ENCODE peak calls at places on chromosomes 13 and 19, in four cellular contexts. One of them, this sample, is unnamed. For H3K4me1, the result is how much of the 10 kb centered on the place peaks cover.

GRCh38 chr13:53201454-53202225 is 173.0 kb downstream of the OLFM4 start:
- DNase-seq in body of pancreas: peak
- DNase-seq in neural progenitor cell: peak
- DNase-seq in lung: no peak
- DNase-seq in this sample: peak

GRCh38 chr19:38478273-38478971 is 44.9 kb downstream of the RYR1 start:
- DNase-seq in lung: no peak
- DNase-seq in body of pancreas: no peak
- DNase-seq in neural progenitor cell: peak
- DNase-seq in this sample: no peak

GRCh38 chr13:27354379-27354778 is 70.0 kb upstream of the GTF3A start:
- DNase-seq in neural progenitor cell: no peak
- DNase-seq in lung: no peak
- DNase-seq in body of pancreas: no peak
- DNase-seq in this sample: no peak

GRCh38 chr13:49812806-49813205 is 20.3 kb upstream of the KPNA3 start:
- DNase-seq in body of pancreas: no peak
- DNase-seq in neural progenitor cell: no peak
- DNase-seq in lung: no peak
- DNase-seq in this sample: no peak

GRCh38 chr19:44603201-44603945 is 10.0 kb upstream of the IGSF23 start:
- DNase-seq in body of pancreas: no peak
- DNase-seq in neural progenitor cell: no peak
- DNase-seq in lung: peak
- DNase-seq in this sample: no peak

GRCh38 chr13:110506859-110507566 is 54.5 kb downstream of the RAB20 start:
- DNase-seq in lung: peak
- DNase-seq in body of pancreas: peak
- DNase-seq in neural progenitor cell: no peak
- DNase-seq in this sample: peak

GRCh38 chr13:67281476-67281875 is 51.3 kb upstream of the PCDH9 start:
- DNase-seq in body of pancreas: no peak
- DNase-seq in lung: no peak
- DNase-seq in neural progenitor cell: no peak
- DNase-seq in this sample: no peak

GRCh38 chr19:45250832-45251451 is at the start of gene MARK4:
- DNase-seq in neural progenitor cell: peak
- DNase-seq in body of pancreas: peak
- DNase-seq in lung: peak
- DNase-seq in this sample: peak

GRCh38 chr13:35771898-35772297 is 295.4 kb upstream of the MAB21L1 start:
- DNase-seq in lung: no peak
- DNase-seq in body of pancreas: no peak
- DNase-seq in neural progenitor cell: peak
- DNase-seq in this sample: no peak

GRCh38 chr19:4052993-4053422 is 13.7 kb downstream of the ZBTB7A start:
- DNase-seq in neural progenitor cell: no peak
- DNase-seq in lung: no peak
- DNase-seq in body of pancreas: no peak
- DNase-seq in this sample: no peak

GRCh38 chr13:108268713-108269112 is 805 bp upstream of the TNFSF13B start:
- DNase-seq in body of pancreas: no peak
- DNase-seq in lung: no peak
- DNase-seq in neural progenitor cell: no peak
- DNase-seq in this sample: no peak

GRCh38 chr13:69274231-69274630 is 833.4 kb upstream of the ATXN8OS start:
- DNase-seq in body of pancreas: no peak
- DNase-seq in neural progenitor cell: no peak
- DNase-seq in lung: no peak
- DNase-seq in this sample: no peak

GRCh38 chr19:42088471-42089190 is 12.7 kb downstream of the ZNF574 start:
- DNase-seq in body of pancreas: no peak
- DNase-seq in neural progenitor cell: no peak
- DNase-seq in lung: no peak
- DNase-seq in this sample: no peak

GRCh38 chr19:13764821-13765394 is 586 bp downstream of the MRI1 start:
- DNase-seq in body of pancreas: peak
- DNase-seq in neural progenitor cell: peak
- DNase-seq in lung: no peak
- DNase-seq in this sample: peak

GRCh38 chr19:2219726-2220125 is 16.4 kb downstream of the PLEKHJ1 start:
- DNase-seq in neural progenitor cell: no peak
- DNase-seq in body of pancreas: no peak
- DNase-seq in lung: no peak
- DNase-seq in this sample: no peak

GRCh38 chr19:36060430-36060829 is 5.7 kb downstream of the WDR62 start:
- DNase-seq in lung: no peak
- DNase-seq in neural progenitor cell: peak
- DNase-seq in body of pancreas: no peak
- DNase-seq in this sample: peak

GRCh38 chr19:8612807-8613171 is 2.3 kb upstream of the ADAMTS10 start:
- DNase-seq in lung: no peak
- DNase-seq in body of pancreas: no peak
- DNase-seq in neural progenitor cell: no peak
- DNase-seq in this sample: no peak

GRCh38 chr19:35315883-35316282 is 13.1 kb upstream of the CD22 start:
- DNase-seq in neural progenitor cell: no peak
- DNase-seq in body of pancreas: no peak
- DNase-seq in lung: no peak
- DNase-seq in this sample: no peak

GRCh38 chr13:45206340-45206739 is 5.5 kb upstream of the KCTD4 start:
- DNase-seq in body of pancreas: no peak
- DNase-seq in neural progenitor cell: no peak
- DNase-seq in lung: no peak
- DNase-seq in this sample: no peak

GRCh38 chr13:79782541-79783216 is 301.7 kb downstream of the NDFIP2 start:
- DNase-seq in lung: peak
- DNase-seq in body of pancreas: peak
- DNase-seq in neural progenitor cell: peak
- DNase-seq in this sample: peak

GRCh38 chr19:17554968-17555479 is 425 bp upstream of the COLGALT1 start:
- DNase-seq in body of pancreas: no peak
- DNase-seq in neural progenitor cell: no peak
- DNase-seq in lung: no peak
- DNase-seq in this sample: no peak
- H3K27ac ChIP-seq in body of pancreas: peak
- H3K27ac ChIP-seq in neural progenitor cell: no peak
- H3K27ac ChIP-seq in lung: no peak
- H3K27ac ChIP-seq in this sample: peak

DNA sequence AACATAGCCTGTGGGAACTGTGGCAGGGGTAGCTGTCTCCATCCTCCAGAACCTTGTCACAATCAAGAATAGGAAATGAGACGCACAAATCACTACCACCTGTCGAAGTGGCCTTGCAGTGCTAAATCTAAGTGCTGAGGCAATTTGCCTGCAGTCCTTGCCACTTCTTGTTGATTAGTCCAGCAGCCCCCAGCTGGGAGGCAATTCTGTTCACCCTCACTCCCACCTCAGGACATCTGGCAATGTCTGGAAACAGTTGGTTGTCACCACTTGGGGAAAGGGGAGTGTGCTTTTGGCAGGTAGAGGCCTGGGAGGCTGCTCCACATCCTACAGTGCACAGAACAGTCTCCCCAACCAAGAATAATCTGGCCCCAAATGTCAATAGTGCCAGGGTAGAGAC is 10.7 kb downstream of the RFX2 start:
- DNase-seq in neural progenitor cell: no peak
- DNase-seq in lung: no peak
- DNase-seq in body of pancreas: no peak
- DNase-seq in this sample: no peak
- H3K4me1 ChIP-seq in neural progenitor cell: under half
- H3K4me1 ChIP-seq in lung: under half
- H3K4me1 ChIP-seq in body of pancreas: under half
- H3K4me1 ChIP-seq in this sample: half or more

GRCh38 chr13:30442854-30443379 is 20.6 kb downstream of the UBE2L5 start:
- DNase-seq in body of pancreas: no peak
- DNase-seq in neural progenitor cell: no peak
- DNase-seq in lung: no peak
- DNase-seq in this sample: no peak
- H3K27ac ChIP-seq in body of pancreas: no peak
- H3K27ac ChIP-seq in neural progenitor cell: no peak
- H3K27ac ChIP-seq in lung: no peak
- H3K27ac ChIP-seq in this sample: no peak

GRCh38 chr13:46582190-46582589 is 29.2 kb downstream of the LRCH1 start:
- DNase-seq in lung: no peak
- DNase-seq in body of pancreas: no peak
- DNase-seq in neural progenitor cell: no peak
- DNase-seq in this sample: no peak
- H3K4me1 ChIP-seq in lung: under half
- H3K4me1 ChIP-seq in body of pancreas: under half
- H3K4me1 ChIP-seq in neural progenitor cell: under half
- H3K4me1 ChIP-seq in this sample: half or more

DNA sequence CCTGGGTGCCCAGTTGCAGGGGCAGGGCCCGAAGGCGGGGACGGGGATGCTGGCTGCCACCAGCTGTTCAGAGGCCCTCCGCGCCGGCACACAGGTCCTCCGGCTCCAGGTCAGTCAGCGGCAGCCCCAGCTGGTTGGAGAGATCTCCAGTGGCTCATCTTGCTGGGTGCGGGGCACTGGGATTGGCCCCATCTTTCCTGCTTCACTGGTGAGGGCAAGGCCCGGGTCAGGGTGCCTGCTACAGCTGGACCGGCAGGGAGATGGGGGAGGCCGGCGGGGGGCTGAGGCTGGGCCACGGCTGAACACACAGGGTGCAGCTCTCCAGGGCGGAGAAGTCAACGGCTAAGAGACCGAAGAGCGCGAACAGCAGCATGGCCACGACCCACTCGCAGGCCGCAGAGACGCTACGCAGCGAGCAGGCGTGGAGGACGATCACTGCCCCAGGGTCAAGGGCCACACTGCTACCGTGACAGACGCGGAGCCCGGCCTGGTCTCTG is 12.5 kb downstream of the TMEM150B start:
- DNase-seq in lung: no peak
- DNase-seq in neural progenitor cell: no peak
- DNase-seq in body of pancreas: no peak
- DNase-seq in this sample: no peak
- H3K27ac ChIP-seq in lung: no peak
- H3K27ac ChIP-seq in neural progenitor cell: no peak
- H3K27ac ChIP-seq in body of pancreas: no peak
- H3K27ac ChIP-seq in this sample: no peak

DNA sequence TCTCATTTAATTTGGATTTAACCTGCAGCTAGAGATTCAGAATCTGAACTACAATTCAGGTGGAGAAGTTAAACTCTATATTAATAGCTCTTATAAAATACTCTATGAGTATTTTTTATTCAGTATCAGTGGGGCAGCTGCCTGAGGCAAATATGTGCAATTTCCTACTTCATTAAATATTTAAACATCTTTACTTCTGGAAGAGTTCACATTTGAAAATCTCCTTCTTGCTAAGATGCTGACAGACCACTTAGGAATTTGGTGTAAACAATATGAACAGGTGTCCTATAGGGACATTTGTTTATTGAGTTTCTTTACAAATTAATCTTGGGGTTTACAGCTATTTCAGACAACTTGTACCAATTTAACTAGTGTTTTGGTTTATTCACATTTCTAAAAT is 20.4 kb downstream of the STARD13 start:
- DNase-seq in lung: no peak
- DNase-seq in neural progenitor cell: no peak
- DNase-seq in body of pancreas: no peak
- DNase-seq in this sample: no peak
- H3K4me1 ChIP-seq in lung: under half
- H3K4me1 ChIP-seq in neural progenitor cell: under half
- H3K4me1 ChIP-seq in body of pancreas: half or more
- H3K4me1 ChIP-seq in this sample: half or more

This sample was measured in left ventricle myocardium inferior.